ENCODE peak calls at places on chromosomes 12 and 14, in six cellular contexts. W is transverse colon, V is brain microvascular endothelial cell, E is lower lobe of right lung, Y is RWPE1, P is mammary epithelial cell. Q is an unnamed sample.
A peak's percentile ranks its signal among the peaks of the same experiment; 100 is the strongest.

GRCh38 chr12:88299567-88300101 is 157.5 kb downstream of the TMTC3 start:
- DNase-seq in W (no peak), V (peak; percentile 99), E (no peak), Y (peak; percentile 64), P (peak; percentile 98), Q (peak; percentile 98)

GRCh38 chr12:1504304-1505150 is 89.9 kb downstream of the FBXL14 start:
- DNase-seq in W (peak; percentile 39), V (no peak), E (no peak), Y (no peak), P (no peak), Q (no peak)

GRCh38 chr14:28057286-28058011 is 709.1 kb upstream of the FOXG1 start:
- DNase-seq in W (no peak), V (no peak), E (no peak), Y (no peak), P (no peak), Q (peak; percentile 11)

GRCh38 chr12:19624401-19624930 is 185.2 kb downstream of the AEBP2 start:
- DNase-seq in W (no peak), V (peak; percentile 30), E (no peak), Y (no peak), P (no peak), Q (no peak)

GRCh38 chr12:64608901-64609542 is 1.3 kb upstream of the RASSF3 start:
- DNase-seq in W (peak; percentile 67), V (peak; percentile 28), E (no peak), Y (peak; percentile 68), P (peak; percentile 84), Q (no peak)

GRCh38 chr12:7884687-7885086 is 12.0 kb upstream of the SLC2A14 start:
- DNase-seq in W (no peak), V (no peak), E (no peak), Y (no peak), P (no peak), Q (no peak)

GRCh38 chr14:56491299-56492285 is 88.0 kb upstream of the TMEM260 start:
- DNase-seq in W (peak; percentile 11), V (peak; percentile 65), E (no peak), Y (peak; percentile 23), P (peak; percentile 42), Q (peak; percentile 33)

GRCh38 chr14:75982724-75983358 is 1.0 kb upstream of the TGFB3 start:
- DNase-seq in W (peak; percentile 59), V (peak; percentile 39), E (peak; percentile 69), Y (peak; percentile 37), P (peak; percentile 14), Q (no peak)

GRCh38 chr12:47545938-47546609 is 159.8 kb downstream of the RPAP3 start:
- DNase-seq in W (no peak), V (no peak), E (no peak), Y (no peak), P (no peak), Q (no peak)

GRCh38 chr12:47549258-47549657 is 156.6 kb downstream of the RPAP3 start:
- DNase-seq in W (no peak), V (no peak), E (no peak), Y (peak; percentile 39), P (peak; percentile 48), Q (peak; percentile 54)

GRCh38 chr12:47551426-47551851 is 154.4 kb downstream of the RPAP3 start:
- DNase-seq in W (no peak), V (no peak), E (no peak), Y (no peak), P (peak; percentile 79), Q (peak; percentile 38)

GRCh38 chr12:47547077-47547476 is 158.8 kb downstream of the RPAP3 start:
- DNase-seq in W (no peak), V (peak; percentile 56), E (no peak), Y (peak; percentile 50), P (peak; percentile 24), Q (peak; percentile 25)
- TF ChIP-seq CTCF in W (no peak), V (peak; percentile 76), E (peak; percentile 10), Y (no peak), P (peak; percentile 68), Q (peak; percentile 83)

DNA sequence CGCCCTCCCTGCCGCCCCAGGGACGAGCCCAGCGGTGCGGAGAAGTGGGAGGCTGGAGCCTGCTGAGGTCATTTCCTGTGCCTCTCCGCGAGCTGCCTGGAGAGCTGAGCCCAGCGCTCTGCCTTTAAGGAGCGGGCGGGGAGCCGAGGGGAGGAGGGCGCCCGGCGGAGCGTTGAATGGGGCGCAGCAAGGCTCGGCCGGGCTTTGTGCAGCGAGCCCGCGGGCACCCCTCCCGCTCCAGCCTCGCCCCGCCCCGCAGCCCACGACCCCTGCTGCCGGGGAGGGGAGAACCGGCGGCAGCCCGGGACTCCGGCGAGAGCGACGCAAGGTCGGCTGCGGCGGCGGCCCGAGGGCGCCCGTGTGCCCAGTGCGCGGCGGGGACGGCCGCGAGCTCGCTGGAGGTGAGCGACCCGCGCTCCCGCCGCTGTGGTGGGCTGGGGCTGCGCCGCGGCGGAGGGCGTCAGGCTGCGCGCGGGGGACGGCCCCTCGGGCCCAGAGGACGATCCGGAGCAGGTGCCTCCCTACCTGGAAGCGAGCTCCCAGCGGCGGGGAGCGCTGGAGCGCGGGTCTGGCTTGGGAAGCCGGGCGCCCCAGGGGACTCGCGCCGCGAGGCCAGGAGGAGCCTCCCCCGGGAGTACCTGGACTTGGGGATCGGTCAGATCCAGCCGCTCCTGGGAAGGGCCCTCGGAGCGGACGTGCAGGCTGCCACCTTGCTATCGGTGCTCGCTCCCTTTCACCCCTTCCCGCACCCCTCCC is at the start of gene PLEKHH1:
- DNase-seq in W (peak; percentile 88), V (peak; percentile 43), E (peak; percentile 85), Y (peak; percentile 76), P (peak; percentile 72), Q (no peak)
- H3K27ac ChIP-seq in W (peak within 1 kb of the TSS; percentile 88), V (no peak within 1 kb of the TSS), E (peak within 1 kb of the TSS; percentile 2), Y (peak within 1 kb of the TSS; percentile 36), P (no peak within 1 kb of the TSS), Q (peak within 1 kb of the TSS; percentile 42)

GRCh38 chr14:53151867-53152626 is 1.1 kb downstream of the DDHD1 start:
- DNase-seq in W (peak; percentile 61), V (peak; percentile 27), E (peak; percentile 77), Y (peak; percentile 82), P (peak; percentile 63), Q (peak; percentile 66)
- TF ChIP-seq CTCF in W (no peak), V (peak; percentile 11), E (no peak), Y (peak; percentile 50), P (no peak), Q (peak; percentile 43)

DNA sequence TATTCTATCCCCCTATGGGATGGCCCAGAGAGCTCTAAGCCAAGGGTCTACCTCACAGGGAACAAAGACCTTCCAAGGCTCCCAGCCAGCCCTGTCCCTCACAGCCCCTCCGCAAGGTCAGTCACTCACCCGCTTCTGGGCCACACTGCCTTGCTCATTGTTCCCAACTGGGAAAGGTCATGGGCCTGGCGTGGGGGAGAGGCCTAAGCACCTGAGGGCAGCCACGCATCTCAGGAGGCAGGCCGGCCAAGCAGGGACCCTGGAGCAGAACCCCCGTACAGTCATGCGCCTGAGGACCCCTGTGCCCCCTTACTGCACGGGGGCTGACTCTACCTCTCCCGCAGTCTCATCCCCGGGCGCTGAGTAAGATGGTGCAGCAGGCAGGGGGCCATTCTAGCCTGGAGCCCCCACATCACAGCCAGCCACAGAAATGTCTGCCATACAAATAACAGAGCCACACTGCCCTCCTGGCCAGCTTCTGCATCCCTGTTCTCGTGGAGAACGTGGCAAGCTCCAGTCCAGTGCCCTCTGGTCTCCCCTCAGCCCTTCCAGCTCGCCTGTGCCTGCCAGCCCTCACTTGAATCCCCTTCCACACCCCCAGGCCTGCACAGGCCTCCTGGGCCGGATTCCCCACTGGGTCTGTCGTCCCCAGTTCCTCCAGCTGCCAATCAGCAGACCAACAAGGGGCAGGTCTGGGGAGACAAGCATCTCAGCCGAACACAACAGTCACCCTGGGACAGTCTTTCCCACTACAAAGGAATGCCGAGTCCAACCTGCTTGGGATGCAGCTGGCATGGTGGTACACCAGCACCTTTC is 16.3 kb downstream of the CCDC85C start:
- DNase-seq in W (no peak), V (no peak), E (no peak), Y (no peak), P (no peak), Q (no peak)
- H3K27ac ChIP-seq in W (peak overlapping the region; percentile 58), V (no peak overlapping the region), E (no peak overlapping the region), Y (peak overlapping the region; percentile 46), P (no peak overlapping the region), Q (no peak overlapping the region)

Q was measured in foreskin keratinocyte.